ENCODE peak calls at places on chromosomes 16 and 17, in five cellular contexts. U is adrenal gland, G is heart left ventricle, L is A549, P is breast epithelium. A is an unnamed sample.

GRCh38 chr17:9839433-9839832 is 13.7 kb downstream of the GLP2R start:
- DNase-seq in U (no peak), G (no peak), L (peak; percentile 84), P (no peak), A (no peak)

GRCh38 chr17:75764711-75765421 is at the start of gene GALK1:
- DNase-seq in U (peak; percentile 80), G (peak; percentile 82), L (peak; percentile 78), P (no peak), A (peak; percentile 82)

GRCh38 chr16:65725156-65725845 is 603.4 kb upstream of the CDH11 start:
- DNase-seq in U (peak; percentile 30), G (no peak), L (no peak), P (no peak), A (no peak)

GRCh38 chr17:48592592-48592991 is 987 bp downstream of the HOXB5 start:
- DNase-seq in U (no peak), G (no peak), L (no peak), P (no peak), A (peak; percentile 44)

GRCh38 chr17:57568340-57568739 is 176.8 kb downstream of the CCDC182 start:
- DNase-seq in U (no peak), G (no peak), L (no peak), P (no peak), A (no peak)

GRCh38 chr16:23491490-23492391 is 18.6 kb downstream of the GGA2 start:
- DNase-seq in U (peak; percentile 37), G (peak; percentile 30), L (no peak), P (peak; percentile 73), A (no peak)

GRCh38 chr16:31135535-31136286 is at the start of gene PRSS8:
- DNase-seq in U (no peak), G (no peak), L (no peak), P (peak; percentile 90), A (peak; percentile 93)

GRCh38 chr17:15981646-15982580 is 17.6 kb downstream of the ZSWIM7 start:
- DNase-seq in U (no peak), G (no peak), L (peak; percentile 36), P (no peak), A (no peak)

GRCh38 chr17:81867123-81867951 is 3.8 kb downstream of the ARHGDIA start:
- DNase-seq in U (peak; percentile 74), G (no peak), L (peak; percentile 83), P (no peak), A (peak; percentile 77)

GRCh38 chr17:6503641-6504195 is 52.6 kb downstream of the PITPNM3 start:
- DNase-seq in U (no peak), G (no peak), L (no peak), P (no peak), A (no peak)

GRCh38 chr16:46757339-46758050 is 9.4 kb upstream of the MYLK3 start:
- DNase-seq in U (no peak), G (peak; percentile 94), L (no peak), P (no peak), A (no peak)

GRCh38 chr17:50265212-50265611 is 9.1 kb upstream of the TMEM92 start:
- DNase-seq in U (no peak), G (no peak), L (no peak), P (no peak), A (no peak)

GRCh38 chr16:12871784-12872183 is 29.6 kb upstream of the SHISA9 start:
- DNase-seq in U (no peak), G (no peak), L (no peak), P (no peak), A (no peak)

GRCh38 chr16:68389006-68389405 is 59.3 kb downstream of the SMPD3 start:
- DNase-seq in U (no peak), G (no peak), L (no peak), P (no peak), A (no peak)

GRCh38 chr17:48555616-48556533 is 11.0 kb upstream of the HOXB2 start:
- DNase-seq in U (peak; percentile 56), G (no peak), L (peak; percentile 62), P (no peak), A (no peak)

GRCh38 chr17:71632328-71632727 is 488.5 kb upstream of the SOX9 start:
- DNase-seq in U (no peak), G (no peak), L (peak; percentile 26), P (no peak), A (no peak)

GRCh38 chr16:28951410-28951943 is 740 bp downstream of the NFATC2IP start:
- DNase-seq in U (no peak), G (no peak), L (no peak), P (no peak), A (no peak)

GRCh38 chr16:28946681-28947080 is 4.1 kb upstream of the NFATC2IP start:
- DNase-seq in U (no peak), G (no peak), L (no peak), P (no peak), A (no peak)

DNA sequence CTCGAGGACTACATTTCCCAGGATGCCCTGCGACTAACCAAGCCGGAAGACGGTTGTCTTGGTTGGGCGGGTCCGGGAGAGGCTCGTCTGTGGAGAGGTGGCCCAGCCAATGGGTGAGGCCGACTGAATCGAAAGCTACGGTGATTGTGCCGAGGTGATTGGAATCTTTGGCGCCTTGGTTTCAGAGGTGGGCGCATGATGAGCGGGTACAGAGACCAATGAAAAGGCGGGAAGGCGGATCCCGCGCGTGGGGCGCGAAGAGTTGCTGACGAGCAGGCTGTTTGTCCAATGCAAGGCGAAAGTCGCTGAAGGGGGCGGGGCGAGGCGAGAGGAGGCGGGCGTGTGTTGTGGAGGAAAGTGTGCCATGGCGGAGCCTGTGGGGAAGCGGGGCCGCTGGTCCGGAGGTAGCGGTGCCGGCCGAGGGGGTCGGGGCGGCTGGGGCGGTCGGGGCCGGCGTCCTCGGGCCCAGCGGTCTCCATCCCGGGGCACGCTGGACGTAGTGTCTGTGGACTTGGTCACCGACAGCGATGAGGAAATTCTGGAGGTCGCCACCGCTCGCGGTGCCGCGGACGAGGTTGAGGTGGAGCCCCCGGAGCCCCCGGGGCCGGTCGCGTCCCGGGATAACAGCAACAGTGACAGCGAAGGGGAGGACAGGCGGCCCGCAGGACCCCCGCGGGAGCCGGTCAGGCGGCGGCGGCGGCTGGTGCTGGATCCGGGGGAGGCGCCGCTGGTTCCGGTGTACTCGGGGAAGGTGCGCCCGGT is at the start of gene NFATC2IP:
- DNase-seq in U (peak; percentile 100), G (peak; percentile 100), L (peak; percentile 100), P (peak; percentile 100), A (peak; percentile 100)
- TF ChIP-seq POLR2A in U (peak; percentile 25), G (no peak), L (peak; percentile 81), P (peak; percentile 19), A (peak; percentile 67)

DNA sequence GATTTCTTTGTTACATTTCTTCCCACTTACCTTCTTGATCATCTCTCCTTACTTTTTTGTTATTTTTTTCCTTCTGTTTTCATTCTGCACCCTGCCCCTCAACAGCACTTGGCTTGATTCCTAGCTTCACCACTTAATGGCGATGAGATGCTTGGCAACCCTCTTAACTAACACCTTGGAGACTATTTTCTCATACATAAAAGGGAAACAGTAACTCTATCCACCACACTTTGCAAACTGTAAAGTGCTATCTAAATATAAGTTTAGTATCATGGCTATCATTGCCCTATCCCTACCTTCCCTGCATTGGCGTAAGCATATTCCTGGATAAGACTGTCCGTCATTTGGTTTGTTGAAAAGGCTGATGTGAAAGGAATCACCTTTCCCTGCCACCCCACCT is 177.4 kb downstream of the SHISA6 start:
- DNase-seq in U (no peak), G (no peak), L (no peak), P (no peak), A (no peak)
- H3K4me1 ChIP-seq in U (no peaks in the 10 kb centered on the region), G (no peaks in the 10 kb centered on the region), L (no peaks in the 10 kb centered on the region), P (no peaks in the 10 kb centered on the region), A (no peaks in the 10 kb centered on the region)

DNA sequence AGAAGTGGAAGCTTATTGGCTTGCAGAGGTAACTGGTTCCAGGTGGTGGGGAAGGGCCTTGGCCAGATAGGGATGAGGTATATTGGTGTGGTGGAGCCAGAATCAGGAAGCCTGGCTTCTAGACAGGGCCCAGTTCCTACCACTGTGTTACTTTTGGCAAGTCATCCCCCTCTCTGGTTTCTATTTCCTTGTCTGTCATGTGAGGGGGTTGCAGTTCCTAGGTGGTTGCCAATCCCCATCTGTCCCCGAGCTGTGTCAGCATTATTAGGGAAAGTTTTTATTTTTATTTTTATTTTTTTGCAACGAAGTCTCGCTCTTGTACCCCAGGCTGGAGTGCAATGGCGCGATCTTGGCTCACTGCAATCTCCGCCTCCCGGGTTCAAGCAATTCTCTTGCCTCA is 3.0 kb downstream of the SMCR8 start:
- DNase-seq in U (no peak), G (no peak), L (no peak), P (no peak), A (no peak)
- H3K4me3 ChIP-seq in U (no peak overlapping the region), G (no peak overlapping the region), L (no peak overlapping the region), P (peak overlapping the region; percentile 25), A (peak overlapping the region; percentile 1)

GRCh38 chr16:85612191-85612800 is 826 bp upstream of the GSE1 start:
- DNase-seq in U (peak; percentile 95), G (peak; percentile 90), L (peak; percentile 96), P (peak; percentile 92), A (peak; percentile 77)
- TF ChIP-seq POLR2A in U (peak; percentile 81), G (no peak), L (peak; percentile 53), P (no peak), A (no peak)

GRCh38 chr17:4510615-4510941 is 11.9 kb downstream of the SPNS2 start:
- DNase-seq in U (no peak), G (no peak), L (no peak), P (no peak), A (no peak)
- H3K4me1 ChIP-seq in U (no peaks in the 10 kb centered on the region), G (peaks cover 3% of the 10 kb centered on the region), L (no peaks in the 10 kb centered on the region), P (peaks cover 39% of the 10 kb centered on the region), A (no peaks in the 10 kb centered on the region)

A was measured in Peyer's patch.